ENCODE peak calls at places on chromosomes 1 and 21, in eight cellular contexts. H is right cardiac atrium, C is Panc1, E is sigmoid colon, U is tibial nerve, Y is aorta, B is left ventricle myocardium inferior, S is keratinocyte. F is an unnamed sample.

GRCh38 chr1:159877695-159878444 is 15.4 kb upstream of the VSIG8 start:
- DNase-seq in H (no peak), C (no peak), E (no peak), U (no peak), Y (no peak), B (no peak), S (no peak), F (no peak)

GRCh38 chr21:17388226-17388625 is 124.6 kb upstream of the CXADR start:
- DNase-seq in H (no peak), C (no peak), E (no peak), U (no peak), Y (no peak), B (no peak), S (no peak), F (peak)

GRCh38 chr1:1435911-1436633 is 582 bp downstream of the VWA1 start:
- DNase-seq in H (peak), C (no peak), E (no peak), U (no peak), Y (peak), B (no peak), S (no peak), F (no peak)

GRCh38 chr1:203287109-203287893 is 18.0 kb upstream of the BTG2 start:
- DNase-seq in H (peak), C (no peak), E (peak), U (no peak), Y (peak), B (peak), S (no peak), F (no peak)

GRCh38 chr1:28112388-28113311 is 24.2 kb upstream of the EYA3 start:
- DNase-seq in H (no peak), C (no peak), E (no peak), U (no peak), Y (no peak), B (no peak), S (no peak), F (peak)

GRCh38 chr1:21261551-21262281 is 28.5 kb downstream of the ECE1 start:
- DNase-seq in H (peak), C (no peak), E (peak), U (peak), Y (peak), B (peak), S (no peak), F (peak)

GRCh38 chr1:220692436-220693228 is 2.5 kb downstream of the C1orf115 start:
- DNase-seq in H (no peak), C (no peak), E (no peak), U (no peak), Y (no peak), B (no peak), S (no peak), F (no peak)

GRCh38 chr1:10280442-10281350 is 70.3 kb downstream of the KIF1B start:
- DNase-seq in H (no peak), C (no peak), E (no peak), U (no peak), Y (no peak), B (no peak), S (no peak), F (no peak)

GRCh38 chr1:158177705-158178450 is 2.8 kb upstream of the CD1D start:
- DNase-seq in H (peak), C (no peak), E (peak), U (peak), Y (peak), B (peak), S (peak), F (peak)

GRCh38 chr1:82893712-82894111 is 1093.0 kb downstream of the ADGRL2 start:
- DNase-seq in H (no peak), C (no peak), E (no peak), U (no peak), Y (no peak), B (no peak), S (no peak), F (no peak)

GRCh38 chr1:116833655-116834054 is 76.1 kb upstream of the PTGFRN start:
- DNase-seq in H (no peak), C (no peak), E (no peak), U (no peak), Y (no peak), B (no peak), S (no peak), F (no peak)
- H3K27ac ChIP-seq in H (no peak), C (no peak), E (no peak), U (no peak), Y (no peak), B (no peak), S (no peak), F (no peak)

GRCh38 chr1:223820515-223820858 is 25.3 kb downstream of the TP53BP2 start:
- DNase-seq in H (no peak), C (no peak), E (no peak), U (no peak), Y (no peak), B (no peak), S (no peak), F (peak)
- H3K27ac ChIP-seq in H (peak), C (peak), E (no peak), U (no peak), Y (peak), B (peak), S (no peak), F (peak)

DNA sequence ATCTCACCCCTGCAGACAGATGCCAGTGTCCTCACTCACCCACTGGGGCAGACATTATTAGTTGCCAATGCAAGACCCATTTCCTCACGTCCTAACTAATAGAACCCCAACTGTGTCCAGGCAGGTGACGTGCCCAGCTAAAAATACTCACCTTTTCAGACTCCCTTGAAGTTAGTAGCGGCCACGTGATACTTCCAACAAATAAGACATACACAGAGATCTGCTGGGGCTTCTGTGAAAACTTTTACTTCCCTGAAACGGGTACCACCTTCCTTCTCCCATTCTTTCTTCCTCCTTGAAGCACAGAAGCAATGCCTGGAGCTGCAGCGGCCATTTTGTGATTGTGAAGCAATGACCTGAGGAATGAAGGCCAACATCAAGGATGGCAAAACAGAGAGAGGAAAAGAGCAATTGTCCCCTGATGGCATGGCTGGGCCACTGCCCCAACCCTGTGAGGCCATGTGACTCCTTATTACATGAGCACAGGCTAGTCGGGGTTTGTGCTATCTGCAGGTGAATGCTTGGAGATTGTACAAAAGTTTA is 74.4 kb upstream of the TMPRSS2 start:
- DNase-seq in H (no peak), C (no peak), E (no peak), U (no peak), Y (no peak), B (no peak), S (no peak), F (no peak)
- H3K27ac ChIP-seq in H (no peak), C (peak), E (no peak), U (no peak), Y (no peak), B (no peak), S (no peak), F (no peak)

GRCh38 chr1:173408886-173409285 is 68.2 kb upstream of the PRDX6 start:
- DNase-seq in H (no peak), C (no peak), E (no peak), U (no peak), Y (no peak), B (no peak), S (no peak), F (no peak)
- H3K27ac ChIP-seq in H (no peak), C (no peak), E (no peak), U (no peak), Y (no peak), B (no peak), S (no peak), F (no peak)

GRCh38 chr1:181043025-181043880 is 9.5 kb downstream of the MR1 start:
- DNase-seq in H (no peak), C (no peak), E (no peak), U (no peak), Y (no peak), B (no peak), S (no peak), F (no peak)
- H3K27ac ChIP-seq in H (no peak), C (peak), E (no peak), U (no peak), Y (no peak), B (no peak), S (peak), F (no peak)

GRCh38 chr1:155127672-155128468 is at the start of gene EFNA1:
- DNase-seq in H (peak), C (no peak), E (peak), U (peak), Y (peak), B (peak), S (no peak), F (peak)
- H3K27ac ChIP-seq in H (peak), C (peak), E (peak), U (peak), Y (no peak), B (peak), S (peak), F (no peak)

GRCh38 chr1:91549041-91549735 is 48.5 kb downstream of the CDC7 start:
- DNase-seq in H (no peak), C (no peak), E (no peak), U (no peak), Y (no peak), B (no peak), S (no peak), F (no peak)
- H3K27ac ChIP-seq in H (no peak), C (no peak), E (peak), U (no peak), Y (no peak), B (no peak), S (no peak), F (no peak)

GRCh38 chr21:34942911-34943310 is 106.2 kb downstream of the RUNX1 start:
- DNase-seq in H (no peak), C (no peak), E (no peak), U (no peak), Y (no peak), B (no peak), S (no peak), F (no peak)

GRCh38 chr21:34936874-34937563 is 112.1 kb downstream of the RUNX1 start:
- DNase-seq in H (no peak), C (no peak), E (no peak), U (no peak), Y (no peak), B (no peak), S (no peak), F (no peak)

GRCh38 chr21:34941162-34941561 is 107.9 kb downstream of the RUNX1 start:
- DNase-seq in H (no peak), C (no peak), E (no peak), U (no peak), Y (no peak), B (no peak), S (no peak), F (no peak)

GRCh38 chr21:34938079-34938764 is 110.9 kb downstream of the RUNX1 start:
- DNase-seq in H (no peak), C (no peak), E (no peak), U (no peak), Y (no peak), B (no peak), S (no peak), F (no peak)

DNA sequence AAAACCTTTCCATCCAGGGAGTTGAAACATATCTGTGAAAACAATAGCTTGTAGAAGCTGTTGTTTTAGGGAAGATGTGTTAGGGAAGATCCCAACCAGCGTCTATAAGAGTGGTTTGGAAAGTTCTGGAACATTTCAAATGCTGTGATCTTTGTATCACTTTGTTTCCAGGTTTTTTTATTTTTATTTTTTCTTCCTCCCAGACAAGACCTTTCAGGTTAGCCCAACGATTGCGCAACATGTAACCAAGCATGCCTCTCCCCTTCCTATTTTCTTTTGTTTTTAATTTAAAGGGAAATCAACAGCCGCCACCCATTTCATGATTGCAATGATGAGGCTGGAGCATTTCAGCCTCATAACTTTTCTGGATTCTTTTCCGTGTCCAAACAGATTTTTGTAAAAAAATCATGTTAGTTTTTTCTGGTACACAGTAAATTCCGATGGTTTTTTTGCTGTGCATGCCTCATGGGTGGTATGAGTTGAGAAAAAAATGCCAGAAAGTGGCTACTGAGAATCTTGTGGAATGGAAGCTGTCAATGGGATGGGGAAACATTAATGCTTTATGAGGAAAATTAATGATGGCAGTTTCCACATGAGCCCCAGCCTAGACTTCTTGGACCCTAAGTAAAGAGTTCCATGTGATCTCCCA is 109.3 kb downstream of the RUNX1 start:
- DNase-seq in H (no peak), C (no peak), E (no peak), U (no peak), Y (no peak), B (no peak), S (no peak), F (no peak)
- H3K27ac ChIP-seq in H (no peak), C (no peak), E (no peak), U (no peak), Y (no peak), B (no peak), S (no peak), F (no peak)

GRCh38 chr1:46614604-46614984 is 2.0 kb downstream of the MOB3C start:
- DNase-seq in H (no peak), C (no peak), E (peak), U (no peak), Y (no peak), B (no peak), S (no peak), F (no peak)
- H3K27ac ChIP-seq in H (peak), C (no peak), E (peak), U (peak), Y (peak), B (peak), S (no peak), F (no peak)

GRCh38 chr1:178500091-178500770 is 3.5 kb upstream of the CLEC20A start:
- DNase-seq in H (no peak), C (no peak), E (no peak), U (no peak), Y (no peak), B (no peak), S (no peak), F (peak)

GRCh38 chr1:178497903-178498478 is 1.2 kb upstream of the CLEC20A start:
- DNase-seq in H (no peak), C (no peak), E (no peak), U (no peak), Y (no peak), B (no peak), S (no peak), F (no peak)

GRCh38 chr1:178500936-178501554 is 4.3 kb upstream of the CLEC20A start:
- DNase-seq in H (no peak), C (no peak), E (no peak), U (no peak), Y (no peak), B (no peak), S (no peak), F (no peak)

GRCh38 chr1:178496410-178497135 is at the start of gene CLEC20A:
- DNase-seq in H (no peak), C (no peak), E (no peak), U (no peak), Y (no peak), B (no peak), S (no peak), F (no peak)

DNA sequence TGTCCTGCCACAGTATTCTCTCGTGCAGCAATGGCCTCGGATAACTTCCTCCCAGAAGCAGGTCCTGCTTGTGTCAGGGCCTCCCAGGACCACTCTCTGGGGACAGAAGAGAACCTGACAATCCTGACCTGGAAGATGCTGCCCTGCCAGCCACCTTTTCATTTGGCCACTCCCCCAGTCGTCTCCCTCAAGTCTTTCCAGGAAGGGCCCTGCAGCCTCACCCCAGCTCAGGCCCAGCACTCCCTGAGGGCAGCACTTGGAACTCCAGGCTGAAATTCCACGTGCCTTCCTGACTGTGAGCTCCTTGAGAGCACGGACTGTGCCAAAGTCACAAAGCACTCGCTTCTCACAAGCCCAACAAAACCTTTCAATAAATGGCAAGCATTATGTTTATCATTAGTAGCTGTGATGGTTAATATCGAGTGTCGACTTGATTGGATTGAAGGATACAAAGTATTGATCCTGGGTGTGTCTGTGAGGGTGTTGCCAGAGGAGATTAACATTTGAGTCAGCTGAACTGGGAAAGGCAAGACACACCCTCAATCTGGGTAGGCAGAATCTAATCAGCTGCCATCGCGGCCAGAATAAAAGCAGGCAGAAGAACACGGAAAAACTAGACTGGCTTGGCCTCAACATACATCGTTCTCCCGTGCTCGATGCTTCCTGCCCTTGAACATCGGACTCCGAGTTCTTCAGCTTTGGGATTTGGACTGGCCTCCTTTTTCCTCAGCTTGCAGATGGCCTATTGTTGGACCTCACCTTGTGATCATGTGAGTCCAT is 2.3 kb upstream of the CLEC20A start:
- DNase-seq in H (no peak), C (no peak), E (no peak), U (no peak), Y (no peak), B (no peak), S (no peak), F (no peak)
- H3K27ac ChIP-seq in H (no peak), C (no peak), E (no peak), U (no peak), Y (no peak), B (no peak), S (no peak), F (no peak)

F was measured in A673.